ENCODE peak calls at places on chromosomes 16 and 17, in ten cellular contexts. W is dorsolateral prefrontal cortex, F is PC-9, M is breast epithelium, S is lower leg skin, K is mammary epithelial cell, J is astrocyte, V is WTC11, G is body of pancreas, B is uterus. C is an unnamed sample.

GRCh38 chr16:2854700-2855309 is 3.2 kb downstream of the PRSS22 start:
- DNase-seq in V (peak; percentile 65), K (no peak), F (no peak), G (no peak), S (no peak), B (no peak), M (no peak), W (no peak), J (no peak), C (no peak)

GRCh38 chr16:5903797-5904196 is 806.2 kb upstream of the EEF2KMT start:
- DNase-seq in W (no peak), G (no peak), M (no peak), B (no peak), S (no peak), V (no peak), J (no peak), F (no peak), K (no peak), C (no peak)

GRCh38 chr17:63189930-63190329 is 223.9 kb downstream of the TANC2 start:
- DNase-seq in J (no peak), V (no peak), K (peak; percentile 4), F (no peak), M (no peak), G (no peak), W (no peak), B (no peak), S (no peak), C (no peak)

GRCh38 chr17:65121916-65122821 is 15.0 kb upstream of the RGS9 start:
- DNase-seq in G (no peak), V (no peak), F (no peak), B (no peak), S (no peak), M (no peak), K (no peak), J (no peak), W (no peak), C (no peak)

GRCh38 chr17:58694826-58695225 is 2.4 kb downstream of the RAD51C start:
- DNase-seq in S (no peak), K (no peak), W (no peak), B (no peak), G (no peak), V (no peak), M (no peak), J (no peak), F (no peak), C (no peak)

GRCh38 chr17:56819030-56819429 is 14.7 kb downstream of the C17orf67 start:
- DNase-seq in F (no peak), J (no peak), S (no peak), V (no peak), M (no peak), G (no peak), K (no peak), W (no peak), B (no peak), C (no peak)

GRCh38 chr17:64264891-64265290 is 1.8 kb upstream of the TEX2 start:
- DNase-seq in V (no peak), G (no peak), B (no peak), S (no peak), F (peak; percentile 50), M (no peak), J (no peak), W (no peak), K (peak; percentile 73), C (no peak)

GRCh38 chr17:17837966-17838962 is 1.5 kb upstream of the SREBF1 start:
- DNase-seq in S (peak; percentile 77), W (no peak), K (peak; percentile 76), F (peak; percentile 69), B (no peak), G (no peak), V (peak; percentile 47), M (no peak), J (no peak), C (no peak)

GRCh38 chr17:76659928-76660614 is 16.5 kb upstream of the ST6GALNAC1 start:
- DNase-seq in B (no peak), F (peak; percentile 72), W (no peak), J (no peak), G (no peak), S (no peak), K (no peak), M (no peak), V (no peak), C (no peak)

DNA sequence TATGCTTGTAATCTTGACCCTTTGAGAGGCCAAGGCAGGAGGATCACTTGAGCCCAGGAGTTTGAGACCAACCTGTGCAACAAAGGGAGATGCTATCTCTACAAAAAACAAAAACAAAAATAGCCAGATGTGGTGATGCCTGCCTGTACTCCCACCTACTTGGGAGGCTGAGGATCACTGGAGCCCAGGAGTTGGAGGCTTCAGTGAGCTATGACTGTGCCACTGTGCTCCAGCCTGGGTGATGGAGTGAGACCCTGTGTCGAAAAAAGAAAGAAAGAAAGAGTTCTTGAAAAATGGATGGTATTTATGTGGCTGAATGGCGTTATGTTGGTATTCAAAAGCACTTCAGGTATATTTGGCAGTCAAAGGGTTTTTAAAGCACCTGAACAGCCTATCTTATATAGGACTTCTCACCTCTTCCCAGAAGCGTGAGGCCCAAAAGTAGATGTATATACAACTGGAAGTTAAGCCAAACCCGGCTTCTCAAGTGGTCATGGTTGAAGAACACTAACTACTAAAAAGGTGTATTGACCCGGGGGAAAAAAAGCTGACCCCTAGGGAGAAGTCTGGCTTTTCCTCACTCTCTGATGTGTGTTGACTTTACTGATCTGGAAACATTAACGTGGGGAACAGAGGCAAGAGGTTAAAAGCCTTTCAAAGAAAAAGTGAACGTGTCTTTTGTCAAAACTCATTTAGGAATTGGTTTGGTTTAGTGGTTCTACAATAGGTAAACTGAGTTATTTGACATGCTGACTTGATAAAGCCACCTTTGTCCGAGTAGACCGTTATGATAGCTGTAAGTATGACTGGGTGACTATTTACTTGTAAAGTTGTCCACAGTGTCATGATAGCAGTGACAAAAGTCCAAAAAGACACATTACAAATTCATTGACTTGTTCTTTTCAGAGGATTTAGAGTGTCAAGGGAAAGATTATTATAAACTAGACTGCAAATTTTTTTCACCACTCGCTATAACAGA is 183.4 kb downstream of the IRX3 start:
- DNase-seq in J (no peak), V (no peak), S (no peak), M (no peak), K (no peak), W (no peak), F (no peak), B (no peak), G (no peak), C (no peak)
- TF ChIP-seq CTCF in J (no peak), V (no peak), S (no peak), M (no peak), K (no peak), W (no peak), F (no peak), B (no peak), G (no peak), C (no peak)

GRCh38 chr16:48833461-48833860 is 223.5 kb upstream of the N4BP1 start:
- DNase-seq in W (no peak), M (no peak), F (no peak), J (no peak), G (no peak), K (no peak), B (no peak), V (no peak), S (no peak), C (no peak)

GRCh38 chr16:48834576-48834975 is 224.6 kb upstream of the N4BP1 start:
- DNase-seq in B (no peak), M (no peak), J (no peak), G (no peak), V (no peak), S (no peak), F (no peak), K (no peak), W (no peak), C (no peak)

GRCh38 chr16:48829911-48830310 is 219.9 kb upstream of the N4BP1 start:
- DNase-seq in F (no peak), V (no peak), J (no peak), G (no peak), S (no peak), B (no peak), K (no peak), M (no peak), W (no peak), C (no peak)

GRCh38 chr16:48829361-48829760 is 219.4 kb upstream of the N4BP1 start:
- DNase-seq in K (no peak), B (no peak), V (no peak), G (no peak), F (no peak), S (no peak), M (no peak), W (no peak), J (no peak), C (no peak)

GRCh38 chr16:48831081-48831722 is 221.2 kb upstream of the N4BP1 start:
- DNase-seq in K (no peak), B (no peak), F (no peak), G (no peak), M (no peak), J (no peak), V (peak; percentile 61), W (no peak), S (no peak), C (no peak)
- TF ChIP-seq CTCF in K (peak; percentile 40), B (no peak), F (peak; percentile 51), G (no peak), M (no peak), J (no peak), V (peak; percentile 58), W (no peak), S (no peak), C (no peak)

GRCh38 chr16:86299882-86300490 is 210.3 kb upstream of the FOXF1 start:
- DNase-seq in S (no peak), W (no peak), V (no peak), M (no peak), B (no peak), F (no peak), G (no peak), K (no peak), J (no peak), C (no peak)
- TF ChIP-seq CTCF in S (no peak), W (no peak), V (no peak), M (no peak), B (no peak), F (no peak), G (no peak), K (no peak), J (no peak), C (no peak)

GRCh38 chr17:81298325-81298990 is 3.4 kb upstream of the SLC38A10 start:
- DNase-seq in B (no peak), S (no peak), K (no peak), F (peak; percentile 72), V (no peak), M (no peak), W (no peak), G (no peak), J (no peak), C (no peak)

GRCh38 chr17:81294512-81295030 is 536 bp downstream of the SLC38A10 start:
- DNase-seq in K (peak; percentile 9), G (peak; percentile 48), V (no peak), S (no peak), F (no peak), J (no peak), B (peak; percentile 46), M (no peak), W (no peak), C (peak; percentile 84)

GRCh38 chr17:81295031-81295677 is at the start of gene SLC38A10:
- DNase-seq in V (peak; percentile 85), G (peak; percentile 93), M (peak; percentile 86), B (peak; percentile 91), F (peak; percentile 68), W (peak; percentile 88), K (peak; percentile 83), J (peak; percentile 68), S (peak; percentile 84), C (peak; percentile 95)

GRCh38 chr17:81298991-81299733 is 4.1 kb upstream of the SLC38A10 start:
- DNase-seq in F (no peak), J (no peak), S (no peak), B (no peak), W (no peak), V (no peak), M (no peak), K (no peak), G (no peak), C (no peak)

GRCh38 chr17:81295678-81296381 is 723 bp upstream of the SLC38A10 start:
- DNase-seq in J (peak; percentile 43), K (peak; percentile 82), S (no peak), V (peak; percentile 57), G (peak; percentile 89), W (no peak), M (peak; percentile 78), F (peak; percentile 83), B (no peak), C (no peak)
- TF ChIP-seq CTCF in J (peak; percentile 34), K (peak; percentile 63), S (no peak), V (no peak), G (peak; percentile 26), W (no peak), M (peak; percentile 65), F (peak; percentile 43), B (peak; percentile 48), C (peak; percentile 65)